ENCODE peak calls at places on chromosomes 1 and 21, in four cellular contexts. One of them, this sample, is unnamed.
A peak's percentile ranks its signal among the peaks of the same experiment; 100 is the strongest.

GRCh38 chr1:200364831-200365230 is 45.0 kb downstream of the ZNF281 start:
- DNase-seq in H1: peak; percentile 59
- DNase-seq in GM12878: no peak
- DNase-seq in HepG2: no peak
- DNase-seq in this sample: no peak

GRCh38 chr1:28378906-28379305 is 9.4 kb downstream of the PHACTR4 start:
- DNase-seq in H1: no peak
- DNase-seq in HepG2: no peak
- DNase-seq in GM12878: no peak
- DNase-seq in this sample: no peak

GRCh38 chr1:162023181-162023546 is 505 bp downstream of the OLFML2B start:
- DNase-seq in HepG2: no peak
- DNase-seq in GM12878: no peak
- DNase-seq in H1: no peak
- DNase-seq in this sample: no peak

GRCh38 chr1:10339815-10340214 is 59.0 kb upstream of the PGD start:
- DNase-seq in HepG2: no peak
- DNase-seq in GM12878: no peak
- DNase-seq in H1: peak; percentile 58
- DNase-seq in this sample: peak; percentile 92

GRCh38 chr21:38751379-38752050 is 54.2 kb upstream of the ETS2 start:
- DNase-seq in H1: no peak
- DNase-seq in HepG2: no peak
- DNase-seq in GM12878: no peak
- DNase-seq in this sample: no peak

GRCh38 chr1:75672528-75673393 is 51.7 kb upstream of the ACADM start:
- DNase-seq in HepG2: peak; percentile 58
- DNase-seq in GM12878: no peak
- DNase-seq in H1: peak; percentile 58
- DNase-seq in this sample: peak; percentile 92

GRCh38 chr1:78009836-78010235 is 5.1 kb downstream of the DNAJB4 start:
- DNase-seq in H1: no peak
- DNase-seq in GM12878: no peak
- DNase-seq in HepG2: no peak
- DNase-seq in this sample: peak; percentile 25

GRCh38 chr1:201264072-201264471 is 19.2 kb upstream of the PKP1 start:
- DNase-seq in H1: peak; percentile 28
- DNase-seq in GM12878: no peak
- DNase-seq in HepG2: no peak
- DNase-seq in this sample: no peak

GRCh38 chr1:19974822-19975416 is 4.5 kb downstream of the PLA2G2A start:
- DNase-seq in H1: peak; percentile 64
- DNase-seq in HepG2: peak; percentile 99
- DNase-seq in GM12878: no peak
- DNase-seq in this sample: peak; percentile 62

GRCh38 chr1:243798726-243799125 is 51.3 kb downstream of the AKT3 start:
- DNase-seq in HepG2: no peak
- DNase-seq in H1: no peak
- DNase-seq in GM12878: no peak
- DNase-seq in this sample: no peak

GRCh38 chr21:15667010-15667409 is 62.8 kb upstream of the USP25 start:
- DNase-seq in HepG2: no peak
- DNase-seq in GM12878: no peak
- DNase-seq in H1: no peak
- DNase-seq in this sample: no peak

GRCh38 chr1:9066945-9067807 is 2.3 kb downstream of the SLC2A5 start:
- DNase-seq in HepG2: peak; percentile 31
- DNase-seq in H1: no peak
- DNase-seq in GM12878: no peak
- DNase-seq in this sample: peak; percentile 30

GRCh38 chr1:154969741-154970452 is 650 bp downstream of the SHC1 start:
- DNase-seq in H1: no peak
- DNase-seq in HepG2: no peak
- DNase-seq in GM12878: no peak
- DNase-seq in this sample: no peak

GRCh38 chr1:153192697-153193096 is 10.5 kb upstream of the LELP1 start:
- DNase-seq in H1: peak; percentile 78
- DNase-seq in HepG2: peak; percentile 8
- DNase-seq in GM12878: no peak
- DNase-seq in this sample: peak; percentile 50

GRCh38 chr1:230231739-230232075 is 164.7 kb downstream of the GALNT2 start:
- DNase-seq in H1: no peak
- DNase-seq in GM12878: no peak
- DNase-seq in HepG2: no peak
- DNase-seq in this sample: no peak

GRCh38 chr1:67853704-67854103 is 20.4 kb upstream of the GNG12 start:
- DNase-seq in HepG2: peak; percentile 25
- DNase-seq in GM12878: no peak
- DNase-seq in H1: peak; percentile 95
- DNase-seq in this sample: peak; percentile 76

GRCh38 chr1:112906155-112906698 is 49.8 kb downstream of the SLC16A1 start:
- DNase-seq in H1: peak; percentile 41
- DNase-seq in HepG2: no peak
- DNase-seq in GM12878: no peak
- DNase-seq in this sample: no peak

GRCh38 chr1:245091818-245092637 is 62.8 kb upstream of the KIF26B start:
- DNase-seq in H1: peak; percentile 10
- DNase-seq in GM12878: no peak
- DNase-seq in HepG2: peak; percentile 84
- DNase-seq in this sample: peak; percentile 77

GRCh38 chr1:33176362-33176850 is 5.4 kb downstream of the TRIM62 start:
- DNase-seq in GM12878: no peak
- DNase-seq in HepG2: no peak
- DNase-seq in H1: no peak
- DNase-seq in this sample: no peak

GRCh38 chr1:29684141-29684540 is 447.8 kb downstream of the PTPRU start:
- DNase-seq in HepG2: no peak
- DNase-seq in GM12878: no peak
- DNase-seq in H1: no peak
- DNase-seq in this sample: no peak

GRCh38 chr1:22428672-22429071 is 23.0 kb upstream of the ZBTB40 start:
- DNase-seq in HepG2: peak; percentile 75
- DNase-seq in GM12878: peak; percentile 46
- DNase-seq in H1: no peak
- DNase-seq in this sample: peak; percentile 85

GRCh38 chr1:198534540-198535413 is 5.7 kb downstream of the ATP6V1G3 start:
- DNase-seq in HepG2: peak; percentile 69
- DNase-seq in GM12878: no peak
- DNase-seq in H1: no peak
- DNase-seq in this sample: no peak

GRCh38 chr1:234722904-234723588 is 113.1 kb upstream of the IRF2BP2 start:
- DNase-seq in GM12878: no peak
- DNase-seq in HepG2: peak; percentile 82
- DNase-seq in H1: no peak
- DNase-seq in this sample: peak; percentile 53

GRCh38 chr21:18369115-18369514 is 34.5 kb downstream of the TMPRSS15 start:
- DNase-seq in H1: no peak
- DNase-seq in HepG2: peak; percentile 2
- DNase-seq in GM12878: no peak
- DNase-seq in this sample: no peak

GRCh38 chr1:53175302-53175913 is 21.2 kb upstream of the CPT2 start:
- DNase-seq in H1: no peak
- DNase-seq in GM12878: no peak
- DNase-seq in HepG2: no peak
- DNase-seq in this sample: no peak

GRCh38 chr1:80533775-80534314 is 1266.9 kb upstream of the ADGRL2 start:
- DNase-seq in GM12878: no peak
- DNase-seq in HepG2: no peak
- DNase-seq in H1: no peak
- DNase-seq in this sample: no peak

GRCh38 chr1:222712253-222713090 is at the start of the genes AIDA and BROX:
- DNase-seq in H1: peak; percentile 99
- DNase-seq in HepG2: peak; percentile 72
- DNase-seq in GM12878: no peak
- DNase-seq in this sample: peak; percentile 94

GRCh38 chr1:55214903-55215193 is 316 bp downstream of the USP24 start:
- DNase-seq in HepG2: no peak
- DNase-seq in GM12878: no peak
- DNase-seq in H1: peak; percentile 75
- DNase-seq in this sample: no peak

GRCh38 chr1:228157381-228158126 is 7.8 kb downstream of the GJC2 start:
- DNase-seq in H1: no peak
- DNase-seq in HepG2: no peak
- DNase-seq in GM12878: no peak
- DNase-seq in this sample: no peak

GRCh38 chr1:183689770-183690204 is 36.7 kb upstream of the APOBEC4 start:
- DNase-seq in HepG2: no peak
- DNase-seq in GM12878: peak; percentile 54
- DNase-seq in H1: no peak
- DNase-seq in this sample: no peak

GRCh38 chr1:49346767-49347349 is 570.2 kb upstream of the BEND5 start:
- DNase-seq in GM12878: no peak
- DNase-seq in H1: no peak
- DNase-seq in HepG2: no peak
- DNase-seq in this sample: no peak

GRCh38 chr1:49298304-49298703 is 521.6 kb upstream of the BEND5 start:
- DNase-seq in GM12878: no peak
- DNase-seq in H1: no peak
- DNase-seq in HepG2: no peak
- DNase-seq in this sample: no peak

GRCh38 chr1:156097499-156098178 is 15.4 kb upstream of the MEX3A start:
- DNase-seq in HepG2: no peak
- DNase-seq in GM12878: peak; percentile 56
- DNase-seq in H1: no peak
- DNase-seq in this sample: no peak

GRCh38 chr21:37412603-37413360 is 46.2 kb downstream of the DYRK1A start:
- DNase-seq in HepG2: no peak
- DNase-seq in H1: no peak
- DNase-seq in GM12878: no peak
- DNase-seq in this sample: no peak

GRCh38 chr1:228853637-228854036 is 118.4 kb downstream of the RHOU start:
- DNase-seq in H1: no peak
- DNase-seq in HepG2: peak; percentile 53
- DNase-seq in GM12878: no peak
- DNase-seq in this sample: no peak

GRCh38 chr1:172002725-172003345 is 161.5 kb downstream of the DNM3 start:
- DNase-seq in H1: no peak
- DNase-seq in GM12878: peak; percentile 28
- DNase-seq in HepG2: peak; percentile 37
- DNase-seq in this sample: peak; percentile 30

GRCh38 chr1:76292418-76293184 is 218.1 kb downstream of the ST6GALNAC3 start:
- DNase-seq in HepG2: no peak
- DNase-seq in H1: no peak
- DNase-seq in GM12878: no peak
- DNase-seq in this sample: no peak

GRCh38 chr1:152141971-152142584 is 16.9 kb downstream of the RPTN start:
- DNase-seq in HepG2: peak; percentile 45
- DNase-seq in H1: peak; percentile 52
- DNase-seq in GM12878: no peak
- DNase-seq in this sample: peak; percentile 15

GRCh38 chr1:180482425-180483275 is 19.7 kb downstream of the ACBD6 start:
- DNase-seq in GM12878: no peak
- DNase-seq in H1: no peak
- DNase-seq in HepG2: peak; percentile 51
- DNase-seq in this sample: peak; percentile 54

GRCh38 chr1:236663934-236664333 is 22.4 kb upstream of the ACTN2 start:
- DNase-seq in HepG2: no peak
- DNase-seq in H1: no peak
- DNase-seq in GM12878: no peak
- DNase-seq in this sample: no peak
- TF ChIP-seq BRCA1 in HepG2: no peak
- TF ChIP-seq BRCA1 in H1: no peak
- TF ChIP-seq BRCA1 in GM12878: no peak
- TF ChIP-seq BRCA1 in this sample: no peak

GRCh38 chr1:95098196-95098595 is 19.0 kb upstream of the TLCD4 start:
- DNase-seq in HepG2: no peak
- DNase-seq in GM12878: no peak
- DNase-seq in H1: no peak
- DNase-seq in this sample: no peak
- TF ChIP-seq BRCA1 in HepG2: no peak
- TF ChIP-seq BRCA1 in GM12878: no peak
- TF ChIP-seq BRCA1 in H1: no peak
- TF ChIP-seq BRCA1 in this sample: no peak

DNA sequence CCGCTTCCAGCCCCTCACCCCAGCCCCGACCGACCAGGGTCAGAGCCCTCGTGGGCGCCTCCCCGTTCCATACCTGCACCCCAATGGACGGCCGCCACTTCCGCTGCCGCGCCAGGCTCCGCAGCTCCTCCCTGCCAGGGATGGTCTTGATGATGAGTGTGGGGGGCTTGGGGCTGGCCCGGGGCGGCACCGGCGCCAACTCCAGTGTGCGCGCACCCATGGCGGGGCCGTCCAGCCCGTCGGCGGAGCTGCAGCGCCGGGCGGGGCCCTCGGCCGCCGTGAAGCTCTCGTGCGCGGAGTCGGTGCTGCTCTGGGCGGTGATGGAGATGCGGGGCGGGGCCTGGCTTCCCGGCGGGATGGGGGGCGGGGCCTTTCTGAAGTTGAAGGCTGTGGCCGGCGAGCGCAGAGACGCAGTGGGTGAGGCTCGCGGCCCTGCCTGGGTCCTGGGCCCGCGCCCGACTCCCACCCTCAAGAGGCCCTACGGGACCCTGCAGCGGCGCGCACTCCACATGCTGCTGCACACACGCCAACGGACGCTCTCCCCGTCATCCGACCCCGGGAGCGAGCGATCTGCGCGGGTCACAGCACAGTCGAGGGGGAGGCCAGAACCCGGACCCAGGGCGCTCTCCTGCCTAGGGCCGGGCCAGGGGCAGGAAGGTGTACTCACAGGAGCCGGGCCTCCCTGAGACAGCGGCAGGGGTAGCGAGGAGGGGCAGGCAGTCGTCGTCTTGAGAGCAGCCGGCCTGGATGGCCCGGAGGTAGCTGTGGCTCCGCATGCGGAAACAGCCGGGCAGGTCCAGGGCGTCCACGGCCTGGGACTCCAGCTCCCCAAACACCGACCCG is 26.1 kb upstream of the SMIM12 start:
- DNase-seq in H1: peak; percentile 95
- DNase-seq in HepG2: no peak
- DNase-seq in GM12878: no peak
- DNase-seq in this sample: peak; percentile 66
- TF ChIP-seq BRCA1 in H1: no peak
- TF ChIP-seq BRCA1 in HepG2: no peak
- TF ChIP-seq BRCA1 in GM12878: no peak
- TF ChIP-seq BRCA1 in this sample: no peak

DNA sequence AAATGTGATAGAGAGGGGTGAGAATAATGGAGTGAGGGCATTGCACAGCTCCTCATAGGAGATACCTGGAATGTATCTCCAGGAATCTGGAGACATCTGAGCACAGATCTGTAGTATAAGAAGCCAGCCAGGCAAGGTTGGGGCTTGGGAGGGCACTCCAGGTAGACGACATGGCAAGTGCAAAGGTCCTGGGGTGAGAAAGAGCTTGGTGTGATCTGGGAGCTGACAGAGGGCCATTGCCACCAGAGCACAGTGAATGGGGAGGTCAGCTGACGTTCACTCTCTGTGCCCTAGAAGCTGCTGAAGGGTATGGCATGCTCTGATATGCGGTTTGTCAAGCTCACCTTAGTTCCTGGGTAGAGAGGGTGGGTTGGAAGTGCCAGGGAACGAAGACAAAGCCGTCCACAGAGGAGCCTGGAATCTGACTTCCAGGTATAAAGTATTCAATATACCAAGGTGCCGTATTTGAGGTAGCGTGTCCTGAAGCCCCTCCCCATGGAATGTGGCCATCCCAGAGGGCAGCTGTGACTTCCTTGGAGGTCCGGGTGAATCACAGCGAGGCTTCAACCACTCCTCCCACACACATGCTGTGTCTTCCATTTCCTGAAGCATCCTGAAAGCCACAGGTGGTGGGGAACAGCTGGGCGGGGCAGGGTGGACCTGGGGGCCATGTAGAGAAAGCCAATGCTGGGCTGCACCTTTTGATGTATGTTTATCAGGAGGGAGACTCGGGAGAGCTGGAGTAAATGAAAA is 182.7 kb upstream of the KLHDC7A start:
- DNase-seq in GM12878: no peak
- DNase-seq in HepG2: no peak
- DNase-seq in H1: peak; percentile 80
- DNase-seq in this sample: no peak
- TF ChIP-seq BRCA1 in GM12878: no peak
- TF ChIP-seq BRCA1 in HepG2: no peak
- TF ChIP-seq BRCA1 in H1: no peak
- TF ChIP-seq BRCA1 in this sample: no peak

This sample was measured in K562.